ENCODE peak calls at places on chromosomes 13 and 19, in six cellular contexts. One of them, this sample, is unnamed.
A peak's percentile ranks its signal among the peaks of the same experiment; 100 is the strongest.

GRCh38 chr13:44575741-44576395 is at the start of gene TSC22D1:
- DNase-seq in IMR-90: peak; percentile 56
- DNase-seq in neuronal stem cell: no peak
- DNase-seq in mesenchymal stem cell: peak; percentile 66
- DNase-seq in H1: no peak
- DNase-seq in trophoblast cell: peak; percentile 37
- DNase-seq in this sample: peak; percentile 57

GRCh38 chr13:30340367-30341184 is 33.2 kb upstream of the KATNAL1 start:
- DNase-seq in IMR-90: peak; percentile 89
- DNase-seq in neuronal stem cell: no peak
- DNase-seq in mesenchymal stem cell: peak; percentile 91
- DNase-seq in H1: no peak
- DNase-seq in trophoblast cell: peak; percentile 64
- DNase-seq in this sample: peak; percentile 57

GRCh38 chr13:111789011-111789410 is 277.9 kb upstream of the SOX1 start:
- DNase-seq in IMR-90: no peak
- DNase-seq in neuronal stem cell: no peak
- DNase-seq in mesenchymal stem cell: no peak
- DNase-seq in H1: no peak
- DNase-seq in trophoblast cell: no peak
- DNase-seq in this sample: no peak

GRCh38 chr13:41061914-41062837 is 867 bp downstream of the WBP4 start:
- DNase-seq in IMR-90: peak; percentile 64
- DNase-seq in neuronal stem cell: no peak
- DNase-seq in mesenchymal stem cell: peak; percentile 92
- DNase-seq in H1: no peak
- DNase-seq in trophoblast cell: peak; percentile 85
- DNase-seq in this sample: no peak

GRCh38 chr13:95100525-95101121 is 200.6 kb downstream of the ABCC4 start:
- DNase-seq in IMR-90: peak; percentile 77
- DNase-seq in neuronal stem cell: peak; percentile 74
- DNase-seq in mesenchymal stem cell: peak; percentile 72
- DNase-seq in H1: no peak
- DNase-seq in trophoblast cell: no peak
- DNase-seq in this sample: no peak

GRCh38 chr13:20405691-20406090 is 120.0 kb downstream of the CRYL1 start:
- DNase-seq in IMR-90: no peak
- DNase-seq in neuronal stem cell: peak; percentile 29
- DNase-seq in mesenchymal stem cell: no peak
- DNase-seq in H1: no peak
- DNase-seq in trophoblast cell: peak; percentile 71
- DNase-seq in this sample: peak; percentile 70

GRCh38 chr13:83634601-83635000 is 247.7 kb downstream of the SLITRK1 start:
- DNase-seq in IMR-90: no peak
- DNase-seq in neuronal stem cell: no peak
- DNase-seq in mesenchymal stem cell: no peak
- DNase-seq in H1: no peak
- DNase-seq in trophoblast cell: no peak
- DNase-seq in this sample: no peak

GRCh38 chr13:64928704-64929499 is 2301.2 kb downstream of the PCDH9 start:
- DNase-seq in IMR-90: peak; percentile 86
- DNase-seq in neuronal stem cell: no peak
- DNase-seq in mesenchymal stem cell: peak; percentile 91
- DNase-seq in H1: no peak
- DNase-seq in trophoblast cell: peak; percentile 92
- DNase-seq in this sample: peak; percentile 22

GRCh38 chr19:23070353-23070781 is 46.5 kb upstream of the ZNF730 start:
- DNase-seq in IMR-90: peak; percentile 15
- DNase-seq in neuronal stem cell: no peak
- DNase-seq in mesenchymal stem cell: no peak
- DNase-seq in H1: peak; percentile 51
- DNase-seq in trophoblast cell: peak; percentile 55
- DNase-seq in this sample: peak; percentile 27

GRCh38 chr13:24341439-24341838 is 32.1 kb downstream of the C1QTNF9 start:
- DNase-seq in IMR-90: peak; percentile 46
- DNase-seq in neuronal stem cell: no peak
- DNase-seq in mesenchymal stem cell: peak; percentile 1
- DNase-seq in H1: no peak
- DNase-seq in trophoblast cell: no peak
- DNase-seq in this sample: no peak

GRCh38 chr19:2327773-2328400 is 499 bp downstream of the LSM7 start:
- DNase-seq in IMR-90: peak; percentile 81
- DNase-seq in neuronal stem cell: peak; percentile 58
- DNase-seq in mesenchymal stem cell: peak; percentile 90
- DNase-seq in H1: peak; percentile 57
- DNase-seq in trophoblast cell: peak; percentile 59
- DNase-seq in this sample: peak; percentile 90

GRCh38 chr13:110834572-110834971 is 80.3 kb downstream of the ANKRD10 start:
- DNase-seq in IMR-90: no peak
- DNase-seq in neuronal stem cell: no peak
- DNase-seq in mesenchymal stem cell: no peak
- DNase-seq in H1: no peak
- DNase-seq in trophoblast cell: no peak
- DNase-seq in this sample: peak; percentile 89

GRCh38 chr13:99688776-99689175 is 187.5 kb downstream of the TM9SF2 start:
- DNase-seq in IMR-90: no peak
- DNase-seq in neuronal stem cell: no peak
- DNase-seq in mesenchymal stem cell: no peak
- DNase-seq in H1: no peak
- DNase-seq in trophoblast cell: no peak
- DNase-seq in this sample: peak; percentile 26
- H2BK5ac ChIP-seq in IMR-90: no peak overlapping the region
- H2BK5ac ChIP-seq in neuronal stem cell: no peak overlapping the region
- H2BK5ac ChIP-seq in mesenchymal stem cell: no peak overlapping the region
- H2BK5ac ChIP-seq in H1: peak overlapping the region; percentile 37
- H2BK5ac ChIP-seq in trophoblast cell: no peak overlapping the region
- H2BK5ac ChIP-seq in this sample: peak overlapping the region; percentile 93

GRCh38 chr19:708154-709141 is at the start of gene PALM:
- DNase-seq in IMR-90: no peak
- DNase-seq in neuronal stem cell: peak; percentile 56
- DNase-seq in mesenchymal stem cell: no peak
- DNase-seq in H1: no peak
- DNase-seq in trophoblast cell: no peak
- DNase-seq in this sample: peak; percentile 34
- H3K4me3 ChIP-seq in IMR-90: peak within 1 kb of the TSS; percentile 95
- H3K4me3 ChIP-seq in neuronal stem cell: peak within 1 kb of the TSS; percentile 92
- H3K4me3 ChIP-seq in mesenchymal stem cell: peak within 1 kb of the TSS; percentile 80
- H3K4me3 ChIP-seq in H1: peak within 1 kb of the TSS; percentile 56
- H3K4me3 ChIP-seq in trophoblast cell: peak within 1 kb of the TSS; percentile 75
- H3K4me3 ChIP-seq in this sample: peak within 1 kb of the TSS; percentile 33

DNA sequence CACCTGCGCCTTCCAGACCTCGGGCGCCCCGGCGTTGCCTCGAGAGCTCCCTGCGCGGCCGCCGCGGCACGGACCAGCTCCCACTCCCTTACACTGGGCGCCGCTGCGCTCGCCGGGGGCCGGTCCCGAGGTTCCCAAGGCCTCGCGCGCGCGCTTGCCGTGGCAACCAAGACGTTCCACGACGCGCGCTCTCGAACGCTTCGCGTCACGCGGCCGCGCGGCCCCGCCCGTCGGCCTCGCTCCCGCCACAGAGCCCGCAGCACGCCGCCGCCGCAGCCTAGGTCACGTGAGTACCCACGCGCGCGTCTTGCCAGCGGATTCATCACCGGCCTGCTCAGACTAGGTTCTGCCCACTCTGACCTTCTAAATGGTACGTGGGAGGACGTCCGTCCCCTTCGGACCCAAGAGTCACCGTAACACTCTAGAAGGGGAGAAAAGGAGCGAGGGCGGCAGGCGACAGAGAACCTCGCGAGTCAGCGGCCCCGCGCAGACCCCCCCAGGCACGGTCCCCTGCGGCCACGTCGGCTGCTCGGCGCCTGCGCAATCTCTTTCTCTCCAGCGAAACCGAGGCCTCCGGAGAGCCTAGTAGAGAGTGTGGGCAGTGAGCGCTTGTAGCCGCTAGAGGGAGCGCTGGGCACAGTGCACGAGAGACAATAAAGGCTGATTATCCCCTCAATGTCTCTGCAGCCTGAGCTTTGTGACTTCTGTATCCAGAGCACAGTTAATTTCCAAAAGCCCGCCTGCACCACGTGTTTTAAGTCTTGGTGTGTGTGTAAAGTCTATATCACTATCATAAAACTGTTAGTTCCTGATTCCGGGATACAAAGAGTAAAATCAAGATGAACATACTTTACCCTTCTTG is at the start of gene SPART:
- DNase-seq in IMR-90: peak; percentile 88
- DNase-seq in neuronal stem cell: peak; percentile 89
- DNase-seq in mesenchymal stem cell: peak; percentile 92
- DNase-seq in H1: peak; percentile 49
- DNase-seq in trophoblast cell: peak; percentile 98
- DNase-seq in this sample: peak; percentile 92
- H2BK5ac ChIP-seq in IMR-90: peak within 1 kb of the TSS; percentile 93
- H2BK5ac ChIP-seq in neuronal stem cell: peak within 1 kb of the TSS; percentile 62
- H2BK5ac ChIP-seq in mesenchymal stem cell: peak within 1 kb of the TSS; percentile 98
- H2BK5ac ChIP-seq in H1: peak within 1 kb of the TSS; percentile 96
- H2BK5ac ChIP-seq in trophoblast cell: peak within 1 kb of the TSS; percentile 99
- H2BK5ac ChIP-seq in this sample: peak within 1 kb of the TSS; percentile 93

GRCh38 chr19:18941628-18942354 is 774 bp upstream of the HOMER3 start:
- DNase-seq in IMR-90: no peak
- DNase-seq in neuronal stem cell: no peak
- DNase-seq in mesenchymal stem cell: peak; percentile 4
- DNase-seq in H1: no peak
- DNase-seq in trophoblast cell: no peak
- DNase-seq in this sample: no peak
- H3K4me3 ChIP-seq in IMR-90: peak overlapping the region; percentile 16
- H3K4me3 ChIP-seq in neuronal stem cell: peak overlapping the region; percentile 70
- H3K4me3 ChIP-seq in mesenchymal stem cell: peak overlapping the region; percentile 77
- H3K4me3 ChIP-seq in H1: peak overlapping the region; percentile 44
- H3K4me3 ChIP-seq in trophoblast cell: peak overlapping the region; percentile 35
- H3K4me3 ChIP-seq in this sample: no peak overlapping the region

GRCh38 chr19:53868091-53868891 is 608 bp downstream of the MYADM start:
- DNase-seq in IMR-90: peak; percentile 42
- DNase-seq in neuronal stem cell: no peak
- DNase-seq in mesenchymal stem cell: peak; percentile 76
- DNase-seq in H1: no peak
- DNase-seq in trophoblast cell: peak; percentile 58
- DNase-seq in this sample: peak; percentile 88
- H2BK5ac ChIP-seq in IMR-90: peak overlapping the region; percentile 89
- H2BK5ac ChIP-seq in neuronal stem cell: peak overlapping the region; percentile 80
- H2BK5ac ChIP-seq in mesenchymal stem cell: no peak overlapping the region
- H2BK5ac ChIP-seq in H1: peak overlapping the region; percentile 95
- H2BK5ac ChIP-seq in trophoblast cell: peak overlapping the region; percentile 88
- H2BK5ac ChIP-seq in this sample: peak overlapping the region; percentile 51

GRCh38 chr13:100440756-100441421 is 147.7 kb downstream of the GGACT start:
- DNase-seq in IMR-90: peak; percentile 75
- DNase-seq in neuronal stem cell: no peak
- DNase-seq in mesenchymal stem cell: peak; percentile 41
- DNase-seq in H1: no peak
- DNase-seq in trophoblast cell: no peak
- DNase-seq in this sample: no peak
- H3K4me3 ChIP-seq in IMR-90: no peak overlapping the region
- H3K4me3 ChIP-seq in neuronal stem cell: no peak overlapping the region
- H3K4me3 ChIP-seq in mesenchymal stem cell: no peak overlapping the region
- H3K4me3 ChIP-seq in H1: no peak overlapping the region
- H3K4me3 ChIP-seq in trophoblast cell: no peak overlapping the region
- H3K4me3 ChIP-seq in this sample: no peak overlapping the region

GRCh38 chr19:30227661-30228112 is 144.5 kb upstream of the ZNF536 start:
- DNase-seq in IMR-90: peak; percentile 24
- DNase-seq in neuronal stem cell: peak; percentile 84
- DNase-seq in mesenchymal stem cell: peak; percentile 46
- DNase-seq in H1: no peak
- DNase-seq in trophoblast cell: peak; percentile 63
- DNase-seq in this sample: peak; percentile 81

GRCh38 chr19:30228726-30229523 is 143.3 kb upstream of the ZNF536 start:
- DNase-seq in IMR-90: peak; percentile 6
- DNase-seq in neuronal stem cell: no peak
- DNase-seq in mesenchymal stem cell: no peak
- DNase-seq in H1: no peak
- DNase-seq in trophoblast cell: no peak
- DNase-seq in this sample: peak; percentile 47

GRCh38 chr19:30227071-30227621 is 145.0 kb upstream of the ZNF536 start:
- DNase-seq in IMR-90: no peak
- DNase-seq in neuronal stem cell: no peak
- DNase-seq in mesenchymal stem cell: no peak
- DNase-seq in H1: no peak
- DNase-seq in trophoblast cell: peak; percentile 9
- DNase-seq in this sample: peak; percentile 30

GRCh38 chr19:30229524-30230174 is 142.5 kb upstream of the ZNF536 start:
- DNase-seq in IMR-90: peak; percentile 4
- DNase-seq in neuronal stem cell: no peak
- DNase-seq in mesenchymal stem cell: no peak
- DNase-seq in H1: no peak
- DNase-seq in trophoblast cell: no peak
- DNase-seq in this sample: peak; percentile 82

DNA sequence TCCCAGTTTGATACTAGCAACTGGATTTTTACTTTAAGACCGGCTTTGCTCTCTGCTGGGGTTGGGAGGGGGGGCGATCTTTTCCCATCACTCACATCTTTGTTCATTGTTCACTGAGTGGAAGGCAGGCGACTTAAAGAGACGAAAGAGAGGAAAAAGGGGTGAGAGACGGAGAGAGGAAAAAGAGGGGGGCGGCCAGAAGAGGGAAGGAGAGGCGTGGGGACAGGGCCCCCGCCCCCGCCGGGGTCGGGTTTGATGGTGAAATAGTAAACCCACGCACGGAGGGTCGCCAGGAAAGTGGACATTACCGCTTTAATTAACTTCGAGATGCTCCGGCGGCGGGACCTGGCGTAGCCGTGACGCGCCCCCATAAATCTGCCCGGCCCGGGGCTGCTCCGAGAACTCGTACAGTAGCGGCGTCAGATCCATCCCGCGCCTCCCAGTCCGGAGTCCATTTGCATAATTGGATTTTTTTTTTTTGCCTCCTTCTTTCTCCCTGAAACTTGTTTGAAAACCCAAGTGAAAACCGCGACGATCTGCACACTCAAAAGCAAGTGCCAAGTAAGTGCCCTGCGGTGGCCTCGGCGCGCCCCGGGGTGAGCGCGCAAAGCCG is 144.0 kb upstream of the ZNF536 start:
- DNase-seq in IMR-90: no peak
- DNase-seq in neuronal stem cell: no peak
- DNase-seq in mesenchymal stem cell: peak; percentile 3
- DNase-seq in H1: no peak
- DNase-seq in trophoblast cell: no peak
- DNase-seq in this sample: peak; percentile 25
- H2BK5ac ChIP-seq in IMR-90: no peak overlapping the region
- H2BK5ac ChIP-seq in neuronal stem cell: no peak overlapping the region
- H2BK5ac ChIP-seq in mesenchymal stem cell: no peak overlapping the region
- H2BK5ac ChIP-seq in H1: no peak overlapping the region
- H2BK5ac ChIP-seq in trophoblast cell: no peak overlapping the region
- H2BK5ac ChIP-seq in this sample: no peak overlapping the region

DNA sequence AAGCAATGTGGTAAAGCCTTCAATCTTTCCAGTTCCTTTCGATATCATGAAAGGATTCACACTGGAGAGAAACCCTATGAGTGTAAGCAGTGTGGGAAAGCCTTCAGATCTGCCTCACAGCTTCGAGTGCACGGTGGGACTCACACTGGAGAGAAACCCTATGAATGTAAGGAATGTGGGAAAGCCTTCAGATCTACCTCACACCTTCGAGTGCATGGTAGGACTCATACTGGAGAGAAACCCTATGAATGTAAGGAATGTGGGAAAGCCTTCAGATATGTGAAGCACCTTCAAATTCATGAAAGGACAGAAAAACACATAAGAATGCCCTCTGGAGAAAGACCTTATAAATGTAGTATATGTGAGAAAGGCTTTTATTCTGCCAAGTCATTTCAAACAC is 15.6 kb upstream of the ZNF763 start:
- DNase-seq in IMR-90: peak; percentile 7
- DNase-seq in neuronal stem cell: no peak
- DNase-seq in mesenchymal stem cell: peak; percentile 12
- DNase-seq in H1: no peak
- DNase-seq in trophoblast cell: no peak
- DNase-seq in this sample: peak; percentile 48
- H3K4me3 ChIP-seq in IMR-90: no peak overlapping the region
- H3K4me3 ChIP-seq in neuronal stem cell: no peak overlapping the region
- H3K4me3 ChIP-seq in mesenchymal stem cell: peak overlapping the region; percentile 67
- H3K4me3 ChIP-seq in H1: no peak overlapping the region
- H3K4me3 ChIP-seq in trophoblast cell: no peak overlapping the region
- H3K4me3 ChIP-seq in this sample: peak overlapping the region; percentile 32

This sample was measured in mesendoderm.